ENCODE peak calls at places on chromosomes 16 and 17, in ten cellular contexts. One of them, this sample, is unnamed.

GRCh38 chr17:61400786-61401279 is 1.2 kb downstream of the TBX2 start:
- DNase-seq in lung: no peak
- DNase-seq in progenitor cell of endocrine pancreas: no peak
- DNase-seq in Peyer's patch: no peak
- DNase-seq in brain microvascular endothelial cell: no peak
- DNase-seq in CD4-positive, alpha-beta T cell: no peak
- DNase-seq in AG10803: no peak
- DNase-seq in GM10248: no peak
- DNase-seq in fibroblast of lung: peak
- DNase-seq in A549: no peak
- DNase-seq in this sample: no peak

GRCh38 chr17:73058022-73058421 is 34.5 kb downstream of the SLC39A11 start:
- DNase-seq in lung: no peak
- DNase-seq in progenitor cell of endocrine pancreas: no peak
- DNase-seq in Peyer's patch: no peak
- DNase-seq in brain microvascular endothelial cell: peak
- DNase-seq in CD4-positive, alpha-beta T cell: no peak
- DNase-seq in AG10803: no peak
- DNase-seq in GM10248: no peak
- DNase-seq in fibroblast of lung: peak
- DNase-seq in A549: no peak
- DNase-seq in this sample: no peak

GRCh38 chr17:80791758-80792284 is 199.8 kb upstream of the CHMP6 start:
- DNase-seq in lung: peak
- DNase-seq in progenitor cell of endocrine pancreas: no peak
- DNase-seq in Peyer's patch: peak
- DNase-seq in brain microvascular endothelial cell: peak
- DNase-seq in CD4-positive, alpha-beta T cell: no peak
- DNase-seq in AG10803: peak
- DNase-seq in GM10248: no peak
- DNase-seq in fibroblast of lung: peak
- DNase-seq in A549: peak
- DNase-seq in this sample: no peak

GRCh38 chr17:80785477-80786178 is 206.0 kb upstream of the CHMP6 start:
- DNase-seq in lung: peak
- DNase-seq in progenitor cell of endocrine pancreas: no peak
- DNase-seq in Peyer's patch: no peak
- DNase-seq in brain microvascular endothelial cell: no peak
- DNase-seq in CD4-positive, alpha-beta T cell: no peak
- DNase-seq in AG10803: no peak
- DNase-seq in GM10248: no peak
- DNase-seq in fibroblast of lung: peak
- DNase-seq in A549: no peak
- DNase-seq in this sample: no peak

GRCh38 chr16:11896776-11897175 is 19.0 kb downstream of the GSPT1 start:
- DNase-seq in lung: no peak
- DNase-seq in progenitor cell of endocrine pancreas: no peak
- DNase-seq in Peyer's patch: no peak
- DNase-seq in brain microvascular endothelial cell: peak
- DNase-seq in CD4-positive, alpha-beta T cell: no peak
- DNase-seq in AG10803: peak
- DNase-seq in GM10248: no peak
- DNase-seq in fibroblast of lung: peak
- DNase-seq in A549: no peak
- DNase-seq in this sample: no peak

GRCh38 chr16:1333854-1334719 is 642 bp downstream of the BAIAP3 start:
- DNase-seq in lung: no peak
- DNase-seq in progenitor cell of endocrine pancreas: no peak
- DNase-seq in Peyer's patch: no peak
- DNase-seq in brain microvascular endothelial cell: no peak
- DNase-seq in CD4-positive, alpha-beta T cell: no peak
- DNase-seq in AG10803: no peak
- DNase-seq in GM10248: no peak
- DNase-seq in fibroblast of lung: no peak
- DNase-seq in A549: no peak
- DNase-seq in this sample: peak

GRCh38 chr17:67323445-67323844 is 42.9 kb downstream of the PSMD12 start:
- DNase-seq in lung: no peak
- DNase-seq in progenitor cell of endocrine pancreas: no peak
- DNase-seq in Peyer's patch: no peak
- DNase-seq in brain microvascular endothelial cell: no peak
- DNase-seq in CD4-positive, alpha-beta T cell: no peak
- DNase-seq in AG10803: no peak
- DNase-seq in GM10248: no peak
- DNase-seq in fibroblast of lung: no peak
- DNase-seq in A549: no peak
- DNase-seq in this sample: no peak

GRCh38 chr17:27630607-27631408 is at the start of gene LGALS9:
- DNase-seq in lung: peak
- DNase-seq in progenitor cell of endocrine pancreas: no peak
- DNase-seq in Peyer's patch: peak
- DNase-seq in brain microvascular endothelial cell: peak
- DNase-seq in CD4-positive, alpha-beta T cell: no peak
- DNase-seq in AG10803: peak
- DNase-seq in GM10248: peak
- DNase-seq in fibroblast of lung: peak
- DNase-seq in A549: no peak
- DNase-seq in this sample: no peak

GRCh38 chr17:30323262-30323894 is 10.5 kb downstream of the TMIGD1 start:
- DNase-seq in lung: no peak
- DNase-seq in progenitor cell of endocrine pancreas: no peak
- DNase-seq in Peyer's patch: peak
- DNase-seq in brain microvascular endothelial cell: no peak
- DNase-seq in CD4-positive, alpha-beta T cell: peak
- DNase-seq in AG10803: no peak
- DNase-seq in GM10248: no peak
- DNase-seq in fibroblast of lung: no peak
- DNase-seq in A549: no peak
- DNase-seq in this sample: no peak

GRCh38 chr16:68433316-68433715 is 15.0 kb downstream of the SMPD3 start:
- DNase-seq in lung: no peak
- DNase-seq in progenitor cell of endocrine pancreas: no peak
- DNase-seq in Peyer's patch: no peak
- DNase-seq in brain microvascular endothelial cell: no peak
- DNase-seq in CD4-positive, alpha-beta T cell: no peak
- DNase-seq in AG10803: no peak
- DNase-seq in GM10248: no peak
- DNase-seq in fibroblast of lung: no peak
- DNase-seq in A549: no peak
- DNase-seq in this sample: no peak

GRCh38 chr16:68432701-68433100 is 15.6 kb downstream of the SMPD3 start:
- DNase-seq in lung: no peak
- DNase-seq in progenitor cell of endocrine pancreas: no peak
- DNase-seq in Peyer's patch: no peak
- DNase-seq in brain microvascular endothelial cell: no peak
- DNase-seq in CD4-positive, alpha-beta T cell: no peak
- DNase-seq in AG10803: no peak
- DNase-seq in GM10248: no peak
- DNase-seq in fibroblast of lung: no peak
- DNase-seq in A549: no peak
- DNase-seq in this sample: no peak

GRCh38 chr16:68434654-68435210 is 13.6 kb downstream of the SMPD3 start:
- DNase-seq in lung: no peak
- DNase-seq in progenitor cell of endocrine pancreas: no peak
- DNase-seq in Peyer's patch: peak
- DNase-seq in brain microvascular endothelial cell: no peak
- DNase-seq in CD4-positive, alpha-beta T cell: no peak
- DNase-seq in AG10803: no peak
- DNase-seq in GM10248: no peak
- DNase-seq in fibroblast of lung: no peak
- DNase-seq in A549: no peak
- DNase-seq in this sample: no peak

GRCh38 chr16:68436581-68436980 is 11.7 kb downstream of the SMPD3 start:
- DNase-seq in lung: no peak
- DNase-seq in progenitor cell of endocrine pancreas: no peak
- DNase-seq in Peyer's patch: peak
- DNase-seq in brain microvascular endothelial cell: no peak
- DNase-seq in CD4-positive, alpha-beta T cell: no peak
- DNase-seq in AG10803: no peak
- DNase-seq in GM10248: no peak
- DNase-seq in fibroblast of lung: no peak
- DNase-seq in A549: peak
- DNase-seq in this sample: no peak
- TF ChIP-seq CTCF in lung: no peak
- TF ChIP-seq CTCF in progenitor cell of endocrine pancreas: peak
- TF ChIP-seq CTCF in Peyer's patch: peak
- TF ChIP-seq CTCF in brain microvascular endothelial cell: peak
- TF ChIP-seq CTCF in CD4-positive, alpha-beta T cell: no peak
- TF ChIP-seq CTCF in AG10803: peak
- TF ChIP-seq CTCF in GM10248: no peak
- TF ChIP-seq CTCF in fibroblast of lung: no peak
- TF ChIP-seq CTCF in A549: no peak
- TF ChIP-seq CTCF in this sample: peak

GRCh38 chr16:4271176-4272113 is 1.4 kb downstream of the TFAP4 start:
- DNase-seq in lung: peak
- DNase-seq in progenitor cell of endocrine pancreas: peak
- DNase-seq in Peyer's patch: peak
- DNase-seq in brain microvascular endothelial cell: peak
- DNase-seq in CD4-positive, alpha-beta T cell: peak
- DNase-seq in AG10803: peak
- DNase-seq in GM10248: peak
- DNase-seq in fibroblast of lung: peak
- DNase-seq in A549: peak
- DNase-seq in this sample: peak
- TF ChIP-seq CTCF in lung: no peak
- TF ChIP-seq CTCF in progenitor cell of endocrine pancreas: peak
- TF ChIP-seq CTCF in Peyer's patch: no peak
- TF ChIP-seq CTCF in brain microvascular endothelial cell: no peak
- TF ChIP-seq CTCF in CD4-positive, alpha-beta T cell: no peak
- TF ChIP-seq CTCF in AG10803: no peak
- TF ChIP-seq CTCF in GM10248: peak
- TF ChIP-seq CTCF in fibroblast of lung: no peak
- TF ChIP-seq CTCF in A549: peak
- TF ChIP-seq CTCF in this sample: no peak

DNA sequence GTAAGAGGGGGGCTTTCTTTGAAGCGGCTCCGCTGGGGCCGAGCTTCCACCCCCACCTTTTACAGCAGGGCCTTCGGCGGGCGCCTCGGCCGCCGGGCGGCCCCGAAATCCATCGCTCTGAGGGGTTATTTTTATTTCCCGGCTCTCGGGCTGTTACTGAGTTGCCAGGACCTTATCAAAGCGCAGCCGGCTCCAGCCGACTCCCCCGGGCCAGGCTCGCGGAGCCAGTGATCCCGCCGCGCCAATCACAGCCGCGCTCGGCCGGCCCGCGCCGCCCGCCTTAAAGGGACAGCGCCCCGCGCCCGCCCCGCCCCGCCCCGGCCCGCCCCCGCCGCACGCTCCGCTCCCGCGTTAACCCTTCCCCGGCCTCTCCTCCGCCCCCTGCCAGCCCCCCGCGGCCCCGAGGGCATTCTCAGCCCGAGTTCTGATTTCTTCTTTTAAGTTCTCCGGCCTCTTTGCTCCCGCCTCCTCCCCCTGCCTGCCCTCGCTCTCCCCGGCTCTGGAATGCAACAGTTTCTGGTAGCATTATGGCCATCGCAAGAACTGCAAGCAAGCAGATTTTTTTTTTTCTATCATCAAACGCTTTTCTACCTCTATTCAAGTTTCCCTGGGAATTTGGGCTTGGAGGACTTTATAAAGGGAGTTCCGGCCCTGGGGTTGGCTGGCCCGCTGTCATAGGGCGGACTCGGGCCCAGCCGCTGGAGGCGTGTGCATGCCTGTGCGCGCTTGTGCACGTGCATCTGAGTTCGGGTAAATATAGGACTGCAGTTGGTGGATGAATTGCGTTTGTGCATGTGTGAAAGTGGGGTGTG is at the start of gene AXIN2:
- DNase-seq in lung: peak
- DNase-seq in progenitor cell of endocrine pancreas: peak
- DNase-seq in Peyer's patch: peak
- DNase-seq in brain microvascular endothelial cell: peak
- DNase-seq in CD4-positive, alpha-beta T cell: peak
- DNase-seq in AG10803: peak
- DNase-seq in GM10248: peak
- DNase-seq in fibroblast of lung: peak
- DNase-seq in A549: peak
- DNase-seq in this sample: peak
- TF ChIP-seq CTCF in lung: no peak
- TF ChIP-seq CTCF in progenitor cell of endocrine pancreas: peak
- TF ChIP-seq CTCF in Peyer's patch: peak
- TF ChIP-seq CTCF in brain microvascular endothelial cell: peak
- TF ChIP-seq CTCF in CD4-positive, alpha-beta T cell: no peak
- TF ChIP-seq CTCF in AG10803: peak
- TF ChIP-seq CTCF in GM10248: no peak
- TF ChIP-seq CTCF in fibroblast of lung: no peak
- TF ChIP-seq CTCF in A549: no peak
- TF ChIP-seq CTCF in this sample: no peak

DNA sequence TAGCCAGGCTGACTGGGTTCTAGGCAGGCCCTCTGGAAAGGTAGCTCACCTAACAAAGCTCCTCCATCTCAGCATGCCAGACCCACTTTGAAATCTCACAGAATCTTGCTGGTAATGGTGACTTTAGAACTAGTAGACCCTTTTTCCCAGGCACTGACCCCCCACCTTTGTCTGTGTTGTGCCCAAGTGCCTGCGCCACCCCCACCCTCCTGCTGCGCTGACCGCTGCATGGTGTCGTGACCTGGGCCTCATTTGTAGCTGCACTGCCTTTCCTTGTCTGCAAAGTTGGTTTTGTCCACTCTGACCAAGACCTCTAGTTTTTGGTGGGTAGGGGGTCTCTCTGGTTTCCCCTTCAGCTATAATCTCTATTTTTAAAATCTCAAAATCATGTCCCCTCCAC is 6.8 kb downstream of the ATXN1L start:
- DNase-seq in lung: no peak
- DNase-seq in progenitor cell of endocrine pancreas: no peak
- DNase-seq in Peyer's patch: no peak
- DNase-seq in brain microvascular endothelial cell: no peak
- DNase-seq in CD4-positive, alpha-beta T cell: no peak
- DNase-seq in AG10803: no peak
- DNase-seq in GM10248: no peak
- DNase-seq in fibroblast of lung: no peak
- DNase-seq in A549: no peak
- DNase-seq in this sample: no peak
- TF ChIP-seq CTCF in lung: no peak
- TF ChIP-seq CTCF in progenitor cell of endocrine pancreas: no peak
- TF ChIP-seq CTCF in Peyer's patch: no peak
- TF ChIP-seq CTCF in brain microvascular endothelial cell: no peak
- TF ChIP-seq CTCF in CD4-positive, alpha-beta T cell: no peak
- TF ChIP-seq CTCF in AG10803: no peak
- TF ChIP-seq CTCF in GM10248: no peak
- TF ChIP-seq CTCF in fibroblast of lung: no peak
- TF ChIP-seq CTCF in A549: no peak
- TF ChIP-seq CTCF in this sample: no peak